ENCODE peak calls at places on chromosomes 3 and 15, in four cellular contexts. M is psoas muscle, Q is AG10803, X is Peyer's patch. U is an unnamed sample.

GRCh38 chr15:26641144-26641543 is 131.7 kb downstream of the GABRB3 start:
- DNase-seq in M (no peak), X (no peak), Q (no peak), U (no peak)

GRCh38 chr3:53941945-53942344 is 50.3 kb upstream of the SELENOK start:
- DNase-seq in M (no peak), Q (no peak), X (no peak), U (peak; percentile 69)

GRCh38 chr15:68629519-68630204 is 50.9 kb downstream of the CORO2B start:
- DNase-seq in Q (no peak), M (no peak), X (peak; percentile 25), U (no peak)

GRCh38 chr3:11438636-11439035 is 166.4 kb downstream of the ATG7 start:
- DNase-seq in X (no peak), M (no peak), Q (no peak), U (peak; percentile 59)

GRCh38 chr3:160384639-160385312 is 14.2 kb downstream of the IFT80 start:
- DNase-seq in M (no peak), Q (no peak), X (no peak), U (no peak)

GRCh38 chr3:26623409-26624208 is 1.0 kb downstream of the LRRC3B start:
- DNase-seq in X (no peak), M (peak; percentile 45), Q (no peak), U (no peak)

GRCh38 chr15:72319360-72319984 is 485 bp downstream of the CELF6 start:
- DNase-seq in M (peak; percentile 85), X (peak; percentile 72), Q (peak; percentile 45), U (peak; percentile 65)

GRCh38 chr3:126117786-126118185 is 33.9 kb upstream of the SLC41A3 start:
- DNase-seq in Q (no peak), X (no peak), M (no peak), U (no peak)

GRCh38 chr3:197023241-197023997 is 6.2 kb downstream of the MELTF start:
- DNase-seq in X (peak; percentile 35), Q (no peak), M (no peak), U (no peak)
- TF ChIP-seq CTCF in X (no peak), Q (no peak), M (no peak), U (no peak)

GRCh38 chr3:98897701-98898100 is 3.8 kb downstream of the DCBLD2 start:
- DNase-seq in X (no peak), Q (no peak), M (no peak), U (no peak)
- H3K4me3 ChIP-seq in X (no peak overlapping the region), Q (no peak overlapping the region), M (no peak overlapping the region), U (peak overlapping the region; percentile 90)

GRCh38 chr3:39541917-39542329 is 74.4 kb downstream of the MOBP start:
- DNase-seq in X (no peak), M (no peak), Q (peak; percentile 20), U (peak; percentile 56)
- TF ChIP-seq CTCF in X (peak; percentile 33), M (peak; percentile 34), Q (peak; percentile 64), U (peak; percentile 68)

DNA sequence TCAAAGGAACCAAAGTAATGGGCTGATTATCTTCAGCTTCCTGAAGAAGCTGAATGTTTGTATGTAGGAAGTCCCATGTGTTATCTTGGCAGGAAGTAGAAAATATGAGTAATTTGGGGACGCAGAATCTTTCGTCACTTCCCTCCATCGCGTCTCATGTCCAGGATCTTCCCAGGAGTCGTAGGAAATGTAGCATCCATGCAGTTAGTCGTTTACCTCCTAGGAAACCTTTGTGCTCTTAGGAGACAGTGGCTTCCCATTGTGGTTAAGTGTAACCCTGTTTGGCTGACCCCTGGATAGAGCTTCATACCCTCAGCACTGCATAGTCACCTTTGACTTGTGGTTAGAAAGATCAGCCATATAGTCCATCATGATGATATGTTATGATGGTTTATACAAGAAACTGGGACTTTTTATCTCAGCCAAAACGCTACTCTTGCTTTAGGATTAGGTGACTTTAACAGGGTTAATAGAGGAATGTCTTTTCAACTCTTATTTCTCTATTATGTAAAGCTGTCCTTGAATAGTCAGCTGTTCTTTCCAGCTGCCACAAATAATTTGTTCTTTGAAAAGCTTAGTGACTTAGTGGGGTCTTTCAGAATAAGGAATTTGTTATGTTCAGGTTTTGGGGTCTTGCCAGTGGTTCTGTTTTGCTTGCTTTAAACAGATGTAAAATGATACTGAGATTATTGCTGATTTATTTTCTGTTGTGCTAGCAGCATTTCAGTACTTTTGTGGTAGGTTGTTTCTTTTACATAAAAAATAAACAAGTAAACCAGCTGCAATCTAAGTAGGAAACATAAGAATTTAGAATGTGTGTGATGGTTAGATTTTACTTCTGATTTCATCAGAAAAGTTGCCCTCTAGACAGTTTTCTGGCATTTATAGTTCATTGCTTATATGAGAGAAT is 92.1 kb downstream of the KLHL25 start:
- DNase-seq in Q (peak; percentile 53), X (no peak), M (no peak), U (peak; percentile 93)
- H3K4me3 ChIP-seq in Q (no peak overlapping the region), X (no peak overlapping the region), M (no peak overlapping the region), U (no peak overlapping the region)

GRCh38 chr3:30698549-30698948 is 92.1 kb downstream of the TGFBR2 start:
- DNase-seq in M (no peak), X (no peak), Q (no peak), U (no peak)

GRCh38 chr3:30700702-30701321 is 94.4 kb downstream of the TGFBR2 start:
- DNase-seq in M (no peak), Q (no peak), X (no peak), U (no peak)

GRCh38 chr3:30702038-30702437 is 95.6 kb downstream of the TGFBR2 start:
- DNase-seq in Q (no peak), X (no peak), M (no peak), U (no peak)

GRCh38 chr3:30702521-30703404 is 96.4 kb downstream of the TGFBR2 start:
- DNase-seq in Q (no peak), M (no peak), X (no peak), U (no peak)

DNA sequence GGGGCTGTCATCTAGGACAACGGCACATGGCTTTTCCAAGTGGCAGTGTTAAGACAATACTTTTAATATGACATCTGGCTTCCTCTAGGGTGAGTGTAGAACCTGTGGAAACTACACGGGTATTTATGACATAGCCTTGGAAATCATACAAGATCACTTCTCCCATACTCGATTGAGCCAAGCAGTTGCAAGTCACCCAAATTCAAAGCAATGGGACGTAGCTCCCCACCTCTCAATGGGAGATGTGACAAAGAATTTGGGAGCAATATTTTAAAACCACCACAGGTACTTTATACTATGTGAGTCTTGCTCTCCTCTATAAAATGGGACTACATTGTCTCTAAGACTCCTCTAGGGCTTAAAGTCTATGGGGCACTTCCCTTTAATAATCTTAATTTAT is 93.5 kb downstream of the TGFBR2 start:
- DNase-seq in Q (no peak), X (no peak), M (no peak), U (no peak)
- TF ChIP-seq CTCF in Q (no peak), X (no peak), M (no peak), U (no peak)

U was measured in fibroblast of pulmonary artery.